ENCODE peak calls at places on chromosomes 3 and 15, in seven cellular contexts. S is Peyer's patch; H is GM23338; D is HuH-7.5; T is effector CD4-positive, alpha-beta T cell; Y is left ventricle myocardium inferior; W is Daoy. Q is an unnamed sample.

GRCh38 chr15:37814847-37815246 is 119.6 kb upstream of the TMCO5A start:
- DNase-seq in Y (no peak), S (no peak), H (no peak), T (no peak), W (no peak), D (no peak), Q (no peak)

GRCh38 chr15:22831473-22831872 is 7.0 kb upstream of the NIPA2 start:
- DNase-seq in W (no peak), D (no peak), S (no peak), Y (no peak), H (no peak), T (no peak), Q (no peak)

GRCh38 chr15:85542895-85543331 is 162.5 kb downstream of the AKAP13 start:
- DNase-seq in H (no peak), W (no peak), S (no peak), Y (no peak), D (no peak), T (no peak), Q (no peak)

GRCh38 chr3:46517016-46517770 is 19.4 kb downstream of the RTP3 start:
- DNase-seq in W (peak; percentile 78), D (no peak), Y (no peak), S (no peak), H (no peak), T (no peak), Q (no peak)

GRCh38 chr15:85178366-85178765 is 196.7 kb downstream of the PDE8A start:
- DNase-seq in H (no peak), D (no peak), T (no peak), W (no peak), S (no peak), Y (no peak), Q (no peak)

GRCh38 chr15:70530035-70530499 is 233.3 kb downstream of the UACA start:
- DNase-seq in D (no peak), W (no peak), Y (peak; percentile 29), H (no peak), S (no peak), T (no peak), Q (no peak)

GRCh38 chr3:60339310-60339709 is 911.9 kb downstream of the FHIT start:
- DNase-seq in T (no peak), W (no peak), S (no peak), D (no peak), Y (no peak), H (no peak), Q (no peak)

GRCh38 chr3:53169045-53169831 is 8.2 kb downstream of the PRKCD start:
- DNase-seq in S (no peak), D (no peak), T (no peak), Y (no peak), W (no peak), H (peak; percentile 55), Q (peak; percentile 71)

GRCh38 chr15:82272154-82272553 is 9.5 kb downstream of the SAXO2 start:
- DNase-seq in H (no peak), D (no peak), S (no peak), W (no peak), Y (no peak), T (no peak), Q (no peak)

GRCh38 chr3:144670560-144670959 is 698.9 kb downstream of the DIPK2A start:
- DNase-seq in H (no peak), W (no peak), T (no peak), Y (no peak), S (no peak), D (no peak), Q (no peak)

GRCh38 chr3:69948246-69948862 is 51.2 kb upstream of the SAMMSON start:
- DNase-seq in H (peak; percentile 65), T (no peak), D (no peak), S (no peak), W (peak; percentile 3), Y (no peak), Q (peak; percentile 40)

GRCh38 chr15:67066041-67067021 is 929 bp downstream of the SMAD3 start:
- DNase-seq in T (no peak), Y (peak; percentile 28), H (peak; percentile 67), D (peak; percentile 52), W (no peak), S (no peak), Q (peak; percentile 77)

GRCh38 chr15:70852501-70853269 is 1.3 kb downstream of the LARP6 start:
- DNase-seq in W (peak; percentile 47), H (no peak), S (no peak), Y (no peak), D (peak; percentile 48), T (no peak), Q (no peak)

GRCh38 chr3:99648091-99648490 is 9.7 kb downstream of the COL8A1 start:
- DNase-seq in S (no peak), D (no peak), W (peak; percentile 19), Y (no peak), H (no peak), T (no peak), Q (no peak)

GRCh38 chr3:131907809-131908208 is 127.0 kb downstream of the CPNE4 start:
- DNase-seq in H (no peak), D (no peak), S (no peak), W (no peak), T (no peak), Y (no peak), Q (no peak)

Q was measured in neural progenitor cell.